ENCODE peak calls at places on chromosomes 2 and 18, in four cellular contexts. A, D, C and W are unnamed samples.

GRCh38 chr18:22324191-22325131 is 93.3 kb downstream of the CTAGE1 start:
- DNase-seq in A (no peak), D (peak; percentile 78), C (peak; percentile 74), W (no peak)

GRCh38 chr2:53768233-53768542 is 584 bp downstream of the CHAC2 start:
- DNase-seq in A (no peak), D (no peak), C (peak; percentile 52), W (no peak)

GRCh38 chr2:135820003-135820618 is 16.9 kb downstream of the LCT start:
- DNase-seq in A (no peak), D (no peak), C (no peak), W (peak; percentile 61)

GRCh38 chr2:8525582-8526402 is 156.1 kb upstream of the ID2 start:
- DNase-seq in A (peak; percentile 19), D (peak; percentile 85), C (peak; percentile 62), W (no peak)

GRCh38 chr18:61308795-61309393 is 24.3 kb upstream of the CDH20 start:
- DNase-seq in A (no peak), D (no peak), C (no peak), W (no peak)

GRCh38 chr2:235070063-235070706 is 118.4 kb downstream of the SH3BP4 start:
- DNase-seq in A (no peak), D (no peak), C (no peak), W (no peak)

GRCh38 chr18:64692826-64693225 is 543.9 kb upstream of the LINC00305 start:
- DNase-seq in A (no peak), D (no peak), C (no peak), W (no peak)

GRCh38 chr2:18169121-18169786 is 290.8 kb downstream of the KCNS3 start:
- DNase-seq in A (no peak), D (no peak), C (no peak), W (no peak)

GRCh38 chr2:119177171-119177837 is 18.8 kb upstream of the C1QL2 start:
- DNase-seq in A (no peak), D (no peak), C (no peak), W (no peak)

GRCh38 chr2:237524631-237525030 is 37.6 kb downstream of the MLPH start:
- DNase-seq in A (no peak), D (no peak), C (no peak), W (no peak)

GRCh38 chr18:74282359-74283254 is 9.2 kb downstream of the CYB5A start:
- DNase-seq in A (no peak), D (no peak), C (no peak), W (no peak)

GRCh38 chr2:52844701-52845423 is 922.7 kb upstream of the CHAC2 start:
- DNase-seq in A (no peak), D (no peak), C (no peak), W (no peak)

GRCh38 chr2:238313289-238313990 is 6.9 kb upstream of the TRAF3IP1 start:
- DNase-seq in A (no peak), D (no peak), C (no peak), W (no peak)

GRCh38 chr2:236644067-236644466 is 74.4 kb downstream of the ACKR3 start:
- DNase-seq in A (no peak), D (no peak), C (no peak), W (no peak)

GRCh38 chr2:47056374-47056773 is 98.7 kb downstream of the STPG4 start:
- DNase-seq in A (no peak), D (no peak), C (peak; percentile 69), W (no peak)

GRCh38 chr2:119242276-119243119 is 18.9 kb downstream of the STEAP3 start:
- DNase-seq in A (no peak), D (no peak), C (no peak), W (no peak)

GRCh38 chr2:190023860-190024259 is 38.7 kb downstream of the MSTN start:
- DNase-seq in A (peak; percentile 53), D (no peak), C (no peak), W (no peak)

GRCh38 chr2:61134141-61134540 is 27.8 kb upstream of the C2orf74 start:
- DNase-seq in A (no peak), D (no peak), C (no peak), W (no peak)

GRCh38 chr2:193409951-193410350 is 1215.2 kb upstream of the TMEFF2 start:
- DNase-seq in A (no peak), D (no peak), C (no peak), W (no peak)

GRCh38 chr2:229235136-229235914 is 35.8 kb downstream of the PID1 start:
- DNase-seq in A (no peak), D (no peak), C (no peak), W (no peak)

GRCh38 chr2:166632616-166633015 is 138.6 kb upstream of the SCN7A start:
- DNase-seq in A (no peak), D (no peak), C (no peak), W (no peak)

GRCh38 chr2:241597561-241597960 is 39.0 kb downstream of the BOK start:
- DNase-seq in A (no peak), D (no peak), C (peak; percentile 13), W (no peak)

GRCh38 chr2:96759548-96759947 is 1.2 kb upstream of the CNNM4 start:
- DNase-seq in A (no peak), D (no peak), C (no peak), W (no peak)

GRCh38 chr2:200302940-200303727 is 3.4 kb upstream of the SPATS2L start:
- DNase-seq in A (peak; percentile 76), D (no peak), C (no peak), W (no peak)

GRCh38 chr18:44507729-44508325 is 172.9 kb upstream of the SETBP1 start:
- DNase-seq in A (no peak), D (peak; percentile 32), C (no peak), W (no peak)

GRCh38 chr2:64288321-64288931 is 144.2 kb upstream of the PELI1 start:
- DNase-seq in A (no peak), D (peak; percentile 50), C (no peak), W (no peak)

GRCh38 chr2:75002007-75002406 is 43.6 kb downstream of the POLE4 start:
- DNase-seq in A (no peak), D (no peak), C (no peak), W (no peak)

GRCh38 chr2:159797468-159798375 is at the start of gene CD302:
- DNase-seq in A (peak; percentile 42), D (peak; percentile 80), C (peak; percentile 89), W (no peak)

GRCh38 chr18:59623456-59624383 is 73.5 kb downstream of the CCBE1 start:
- DNase-seq in A (no peak), D (no peak), C (no peak), W (no peak)

GRCh38 chr2:105736145-105736544 is 8.6 kb upstream of the NCK2 start:
- DNase-seq in A (no peak), D (no peak), C (no peak), W (no peak)

GRCh38 chr2:51649366-51649765 is 617.4 kb upstream of the NRXN1 start:
- DNase-seq in A (no peak), D (no peak), C (no peak), W (no peak)
- TF ChIP-seq CTCF in A (no peak), D (no peak), C (no peak), W (no peak)

DNA sequence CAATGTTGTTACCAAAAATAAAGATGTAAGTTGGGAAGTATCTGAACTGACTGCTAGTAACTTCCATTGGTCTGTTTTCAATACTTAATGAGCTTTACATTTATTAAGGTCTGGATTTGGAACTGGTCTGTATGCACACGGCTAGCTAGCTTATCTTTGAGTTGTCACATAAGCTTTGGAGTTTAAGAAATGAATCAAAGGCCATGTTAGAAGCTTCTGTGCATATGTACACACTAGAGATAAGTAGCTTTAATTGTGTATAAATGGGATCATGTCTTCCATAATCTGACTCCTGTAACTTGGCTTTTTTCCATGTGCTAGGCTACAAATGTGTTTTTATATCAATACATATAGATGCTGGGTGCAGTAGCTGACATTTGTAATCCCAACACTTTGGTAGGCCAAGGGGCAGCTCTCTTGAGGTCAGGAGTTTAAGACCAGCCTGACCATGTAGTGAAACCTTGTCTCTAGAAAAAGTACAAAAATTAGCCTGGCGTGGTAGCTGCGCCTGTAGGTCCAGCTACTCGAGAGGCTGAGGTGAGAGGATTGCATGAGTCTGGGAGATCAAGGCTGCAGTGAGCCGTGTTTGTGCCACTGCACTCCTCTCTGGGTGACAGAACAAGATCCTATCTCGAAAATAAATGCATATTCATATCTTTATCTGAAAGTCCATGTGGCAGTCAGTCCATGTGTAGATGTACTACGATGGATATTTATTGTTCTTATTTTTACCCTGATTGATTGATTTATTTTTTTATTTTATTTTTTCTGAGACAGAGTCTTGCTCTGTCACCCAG is 27.2 kb downstream of the ATIC start:
- DNase-seq in A (no peak), D (no peak), C (no peak), W (no peak)
- H3K9me3 ChIP-seq in A (no peaks in the 10 kb centered on the region), D (no peaks in the 10 kb centered on the region), C (no peaks in the 10 kb centered on the region), W (no peaks in the 10 kb centered on the region)

GRCh38 chr2:201630577-201630976 is 12.7 kb downstream of the TMEM237 start:
- DNase-seq in A (no peak), D (no peak), C (no peak), W (no peak)

GRCh38 chr2:201633862-201634261 is 9.4 kb downstream of the TMEM237 start:
- DNase-seq in A (no peak), D (no peak), C (no peak), W (no peak)

GRCh38 chr2:201628545-201628944 is 14.8 kb downstream of the TMEM237 start:
- DNase-seq in A (no peak), D (no peak), C (no peak), W (no peak)

DNA sequence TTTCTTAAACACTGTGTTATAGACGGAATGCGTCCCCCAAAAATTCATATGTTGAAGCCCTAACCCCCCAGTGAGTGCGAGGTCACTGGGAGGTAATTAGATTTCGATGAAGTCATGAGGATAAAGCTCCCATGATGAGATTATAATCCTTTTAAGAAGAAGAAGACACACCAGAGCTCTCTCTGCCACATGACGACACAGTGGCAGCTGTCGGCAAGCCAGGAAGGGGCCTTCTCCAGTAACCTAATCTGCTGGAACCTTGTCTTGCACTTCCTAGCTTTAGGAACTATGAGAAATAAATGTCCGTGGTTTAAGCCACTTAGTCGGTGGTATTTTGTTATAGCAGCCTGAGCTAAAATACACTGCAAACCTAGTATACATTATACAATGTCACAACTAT is 12.3 kb downstream of the TMEM237 start:
- DNase-seq in A (no peak), D (no peak), C (no peak), W (no peak)
- H3K27ac ChIP-seq in A (no peak overlapping the region), D (no peak overlapping the region), C (no peak overlapping the region), W (no peak overlapping the region)

GRCh38 chr18:9474103-9474982 is 970 bp upstream of the RALBP1 start:
- DNase-seq in A (peak; percentile 79), D (peak; percentile 5), C (no peak), W (no peak)
- TF ChIP-seq CTCF in A (no peak), D (no peak), C (no peak), W (no peak)

GRCh38 chr18:27970321-27970720 is 206.6 kb downstream of the CDH2 start:
- DNase-seq in A (no peak), D (no peak), C (no peak), W (no peak)
- H3K9me3 ChIP-seq in A (no peaks in the 10 kb centered on the region), D (no peaks in the 10 kb centered on the region), C (no peaks in the 10 kb centered on the region), W (no peaks in the 10 kb centered on the region)

GRCh38 chr18:10826400-10826799 is 300.6 kb downstream of the NAPG start:
- DNase-seq in A (no peak), D (no peak), C (no peak), W (no peak)

GRCh38 chr18:10822457-10822856 is 296.6 kb downstream of the NAPG start:
- DNase-seq in A (no peak), D (no peak), C (no peak), W (no peak)
- H3K27ac ChIP-seq in A (no peak overlapping the region), D (no peak overlapping the region), C (no peak overlapping the region), W (no peak overlapping the region)

GRCh38 chr2:216574046-216574445 is 59.2 kb upstream of the IGFBP2 start:
- DNase-seq in A (no peak), D (no peak), C (no peak), W (no peak)
- TF ChIP-seq CTCF in A (no peak), D (no peak), C (no peak), W (no peak)

GRCh38 chr2:83764447-83765005 is 694.6 kb downstream of the SUCLG1 start:
- DNase-seq in A (no peak), D (no peak), C (no peak), W (no peak)
- H3K9me3 ChIP-seq in A (peaks cover 13% of the 10 kb centered on the region), D (peaks cover 7% of the 10 kb centered on the region), C (no peaks in the 10 kb centered on the region), W (no peaks in the 10 kb centered on the region)